ENCODE peak calls at places on chromosome 7, in nine cellular contexts. X is uterus; Z is cardiac muscle cell; R is lung; A is MM.1S; W is CD8-positive, alpha-beta memory T cell; G is right cardiac atrium; I is HCT116; J is PC-3. F is an unnamed sample.

GRCh38 chr7:1087462-1087809 is 477 bp upstream of the GPER1 start:
- DNase-seq in X (no peak), Z (no peak), R (no peak), A (no peak), W (no peak), G (no peak), I (no peak), J (no peak), F (peak; percentile 5)

GRCh38 chr7:55573234-55573504 is 867 bp upstream of the VOPP1 start:
- DNase-seq in X (no peak), Z (peak; percentile 12), R (no peak), A (no peak), W (no peak), G (no peak), I (no peak), J (no peak), F (no peak)

GRCh38 chr7:84783161-84783803 is 403.6 kb downstream of the SEMA3D start:
- DNase-seq in X (no peak), Z (no peak), R (no peak), A (peak; percentile 38), W (no peak), G (peak; percentile 2), I (no peak), J (no peak), F (peak; percentile 74)

GRCh38 chr7:44587843-44588711 is 6.0 kb upstream of the TMED4 start:
- DNase-seq in X (peak; percentile 54), Z (peak; percentile 41), R (peak; percentile 46), A (peak; percentile 74), W (peak; percentile 49), G (no peak), I (peak; percentile 56), J (peak; percentile 77), F (peak; percentile 73)

GRCh38 chr7:70040971-70041766 is 442.9 kb downstream of the AUTS2 start:
- DNase-seq in X (no peak), Z (peak; percentile 43), R (no peak), A (no peak), W (no peak), G (no peak), I (no peak), J (no peak), F (peak; percentile 22)

GRCh38 chr7:145915679-145916078 is 200.9 kb upstream of the CNTNAP2 start:
- DNase-seq in X (no peak), Z (no peak), R (no peak), A (no peak), W (no peak), G (no peak), I (no peak), J (no peak), F (no peak)

GRCh38 chr7:44290250-44290616 is 35.2 kb downstream of the CAMK2B start:
- DNase-seq in X (peak; percentile 7), Z (no peak), R (no peak), A (no peak), W (no peak), G (peak; percentile 52), I (no peak), J (no peak), F (no peak)

GRCh38 chr7:30906520-30907240 is 5.0 kb upstream of the AQP1 start:
- DNase-seq in X (no peak), Z (no peak), R (no peak), A (no peak), W (no peak), G (peak; percentile 32), I (no peak), J (peak; percentile 21), F (no peak)

GRCh38 chr7:155441856-155442255 is 16.1 kb upstream of the EN2 start:
- DNase-seq in X (no peak), Z (no peak), R (no peak), A (no peak), W (no peak), G (no peak), I (no peak), J (no peak), F (no peak)

GRCh38 chr7:155439311-155440017 is 18.5 kb upstream of the EN2 start:
- DNase-seq in X (no peak), Z (no peak), R (no peak), A (no peak), W (no peak), G (no peak), I (no peak), J (no peak), F (no peak)

GRCh38 chr7:155437836-155438235 is 20.1 kb upstream of the EN2 start:
- DNase-seq in X (no peak), Z (no peak), R (no peak), A (no peak), W (no peak), G (no peak), I (no peak), J (no peak), F (no peak)

GRCh38 chr7:155438778-155439177 is 19.2 kb upstream of the EN2 start:
- DNase-seq in X (no peak), Z (no peak), R (no peak), A (no peak), W (no peak), G (no peak), I (no peak), J (no peak), F (no peak)

GRCh38 chr7:155440018-155440410 is 17.9 kb upstream of the EN2 start:
- DNase-seq in X (no peak), Z (no peak), R (no peak), A (no peak), W (no peak), G (no peak), I (no peak), J (no peak), F (no peak)
- H3K27ac ChIP-seq in X (no peak overlapping the region), Z (no peak overlapping the region), R (no peak overlapping the region), A (no peak overlapping the region), W (no peak overlapping the region), G (no peak overlapping the region), I (no peak overlapping the region), J (no peak overlapping the region), F (no peak overlapping the region)

GRCh38 chr7:102931757-102932156 is 19.0 kb downstream of the LRRC17 start:
- DNase-seq in X (no peak), Z (no peak), R (no peak), A (no peak), W (no peak), G (no peak), I (no peak), J (peak; percentile 23), F (no peak)

GRCh38 chr7:102934267-102934666 is 21.5 kb downstream of the LRRC17 start:
- DNase-seq in X (no peak), Z (no peak), R (no peak), A (no peak), W (no peak), G (no peak), I (no peak), J (no peak), F (no peak)

GRCh38 chr7:102934670-102935069 is 21.9 kb downstream of the LRRC17 start:
- DNase-seq in X (no peak), Z (no peak), R (no peak), A (no peak), W (no peak), G (no peak), I (no peak), J (no peak), F (no peak)

GRCh38 chr7:102935450-102936110 is 22.8 kb downstream of the LRRC17 start:
- DNase-seq in X (no peak), Z (no peak), R (no peak), A (no peak), W (no peak), G (no peak), I (no peak), J (no peak), F (no peak)

DNA sequence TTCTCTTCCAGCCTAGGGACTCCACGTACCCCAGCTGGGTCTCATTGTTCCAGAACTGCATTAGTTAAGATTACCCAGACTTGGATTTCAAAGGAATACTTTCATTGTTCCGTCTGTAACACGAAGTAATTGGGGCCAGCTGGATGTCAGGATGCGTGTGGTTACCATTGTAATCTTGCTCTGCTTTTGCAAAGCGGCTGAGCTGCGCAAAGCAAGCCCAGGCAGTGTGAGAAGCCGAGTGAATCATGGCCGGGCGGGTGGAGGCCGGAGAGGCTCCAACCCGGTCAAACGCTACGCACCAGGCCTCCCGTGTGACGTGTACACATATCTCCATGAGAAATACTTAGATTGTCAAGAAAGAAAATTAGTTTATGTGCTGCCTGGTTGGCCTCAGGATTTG is 21.0 kb downstream of the LRRC17 start:
- DNase-seq in X (peak; percentile 82), Z (no peak), R (peak; percentile 35), A (no peak), W (no peak), G (peak; percentile 92), I (no peak), J (no peak), F (no peak)
- H3K4me3 ChIP-seq in X (no peak overlapping the region), Z (no peak overlapping the region), R (no peak overlapping the region), A (no peak overlapping the region), W (no peak overlapping the region), G (no peak overlapping the region), I (no peak overlapping the region), J (no peak overlapping the region), F (no peak overlapping the region)

DNA sequence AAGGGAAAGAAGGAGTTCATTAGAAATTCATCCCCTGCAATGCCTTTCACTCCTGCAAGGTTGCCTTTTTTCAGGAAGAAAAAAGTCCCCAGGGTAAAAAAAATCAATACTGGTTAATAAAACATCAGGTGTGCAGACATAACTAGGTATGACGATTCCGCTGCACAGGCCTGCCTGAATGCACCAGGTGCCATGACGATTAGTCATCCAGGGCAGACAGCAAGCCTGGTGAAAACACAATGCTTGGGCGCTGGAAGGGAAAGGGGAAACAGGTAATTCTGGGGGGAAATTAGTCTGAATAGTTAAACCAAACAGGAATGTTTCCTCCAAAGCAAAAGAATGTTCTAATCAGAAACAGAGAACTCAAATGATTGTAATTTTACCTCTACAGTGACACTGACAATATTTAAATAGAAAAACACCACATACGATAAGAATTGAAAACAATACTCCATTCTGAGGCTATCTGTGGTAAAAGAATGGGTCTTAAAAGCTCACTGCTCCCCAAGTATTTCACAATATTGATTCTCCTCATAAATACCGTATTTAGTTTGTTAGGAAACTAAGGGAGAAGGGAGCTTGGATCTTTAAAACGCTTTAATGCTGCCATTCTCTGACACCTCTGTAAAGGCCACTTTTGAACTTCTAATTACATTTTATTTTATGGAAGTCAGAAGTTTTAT is 45.2 kb downstream of the VPS41 start:
- DNase-seq in X (no peak), Z (no peak), R (no peak), A (no peak), W (no peak), G (no peak), I (peak; percentile 85), J (peak; percentile 82), F (peak; percentile 87)
- H3K4me1 ChIP-seq in X (no peaks in the 10 kb centered on the region), Z (no peaks in the 10 kb centered on the region), R (no peaks in the 10 kb centered on the region), A (no peaks in the 10 kb centered on the region), W (no peaks in the 10 kb centered on the region), G (no peaks in the 10 kb centered on the region), I (peaks cover 20% of the 10 kb centered on the region), J (peaks cover 21% of the 10 kb centered on the region), F (no peaks in the 10 kb centered on the region)

GRCh38 chr7:2872296-2872874 is 28.3 kb upstream of the GNA12 start:
- DNase-seq in X (no peak), Z (no peak), R (no peak), A (no peak), W (no peak), G (no peak), I (no peak), J (no peak), F (no peak)

GRCh38 chr7:2870471-2870941 is 26.4 kb upstream of the GNA12 start:
- DNase-seq in X (peak; percentile 78), Z (no peak), R (peak; percentile 61), A (no peak), W (no peak), G (peak; percentile 90), I (peak; percentile 39), J (peak; percentile 68), F (peak; percentile 44)

GRCh38 chr7:2873686-2874551 is 29.8 kb upstream of the GNA12 start:
- DNase-seq in X (no peak), Z (no peak), R (no peak), A (no peak), W (no peak), G (no peak), I (peak; percentile 81), J (peak; percentile 94), F (no peak)

GRCh38 chr7:2876031-2876862 is 32.1 kb upstream of the GNA12 start:
- DNase-seq in X (peak; percentile 22), Z (no peak), R (no peak), A (no peak), W (no peak), G (no peak), I (no peak), J (peak; percentile 93), F (peak; percentile 34)

GRCh38 chr7:2873146-2873545 is 29.0 kb upstream of the GNA12 start:
- DNase-seq in X (no peak), Z (no peak), R (no peak), A (no peak), W (no peak), G (no peak), I (no peak), J (peak; percentile 60), F (no peak)
- H3K27ac ChIP-seq in X (no peak overlapping the region), Z (no peak overlapping the region), R (no peak overlapping the region), A (no peak overlapping the region), W (no peak overlapping the region), G (no peak overlapping the region), I (no peak overlapping the region), J (peak overlapping the region; percentile 99), F (no peak overlapping the region)